ENCODE peak calls at places on chromosomes 6 and 20, in six cellular contexts. Q, T, S, G, B and E are unnamed samples.

GRCh38 chr6:143123081-143123480 is 62.4 kb downstream of the AIG1 start:
- DNase-seq in Q (no peak), T (no peak), S (no peak), G (no peak), B (no peak), E (no peak)

GRCh38 chr6:120489941-120490340 is 844.3 kb downstream of the TBC1D32 start:
- DNase-seq in Q (no peak), T (no peak), S (no peak), G (no peak), B (no peak), E (no peak)

GRCh38 chr6:130385059-130385695 is 19.4 kb downstream of the TMEM200A start:
- DNase-seq in Q (no peak), T (no peak), S (no peak), G (no peak), B (no peak), E (no peak)

GRCh38 chr20:51345601-51346101 is 196.9 kb downstream of the NFATC2 start:
- DNase-seq in Q (no peak), T (peak), S (no peak), G (no peak), B (no peak), E (no peak)

GRCh38 chr6:117906905-117907599 is at the start of gene SLC35F1:
- DNase-seq in Q (no peak), T (peak), S (peak), G (peak), B (peak), E (peak)

GRCh38 chr6:115474443-115475041 is 586.1 kb downstream of the FRK start:
- DNase-seq in Q (no peak), T (no peak), S (no peak), G (no peak), B (no peak), E (no peak)

GRCh38 chr20:47228654-47229053 is 127.8 kb downstream of the ZMYND8 start:
- DNase-seq in Q (no peak), T (no peak), S (no peak), G (peak), B (no peak), E (no peak)

GRCh38 chr6:43992126-43992663 is 135.1 kb downstream of the MRPL14 start:
- DNase-seq in Q (no peak), T (no peak), S (no peak), G (no peak), B (no peak), E (no peak)

GRCh38 chr6:113338610-113339009 is 518.5 kb upstream of the MARCKS start:
- DNase-seq in Q (no peak), T (no peak), S (no peak), G (no peak), B (no peak), E (no peak)

GRCh38 chr6:170081556-170081955 is 209.3 kb downstream of the DLL1 start:
- DNase-seq in Q (no peak), T (no peak), S (no peak), G (no peak), B (no peak), E (no peak)

GRCh38 chr6:41200296-41200900 is 551 bp downstream of the TREML2 start:
- DNase-seq in Q (no peak), T (no peak), S (no peak), G (no peak), B (peak), E (no peak)

GRCh38 chr20:37552415-37552814 is 24.7 kb upstream of the BLCAP start:
- DNase-seq in Q (no peak), T (no peak), S (no peak), G (no peak), B (no peak), E (no peak)

GRCh38 chr6:31113861-31114539 is 600 bp upstream of the PSORS1C1 start:
- DNase-seq in Q (no peak), T (peak), S (no peak), G (no peak), B (no peak), E (no peak)

GRCh38 chr6:9532621-9533557 is 882.0 kb downstream of the TFAP2A start:
- DNase-seq in Q (no peak), T (no peak), S (no peak), G (no peak), B (no peak), E (no peak)

GRCh38 chr6:132087391-132087790 is 136.2 kb upstream of the CCN2 start:
- DNase-seq in Q (no peak), T (peak), S (no peak), G (no peak), B (no peak), E (no peak)

GRCh38 chr20:37911838-37912273 is 8.9 kb downstream of the VSTM2L start:
- DNase-seq in Q (no peak), T (no peak), S (peak), G (peak), B (no peak), E (peak)

GRCh38 chr6:150741633-150742200 is 123.8 kb upstream of the MTHFD1L start:
- DNase-seq in Q (no peak), T (no peak), S (no peak), G (no peak), B (peak), E (no peak)

GRCh38 chr6:73107016-73107415 is 118.3 kb downstream of the KHDC1L start:
- DNase-seq in Q (no peak), T (no peak), S (no peak), G (no peak), B (no peak), E (no peak)

GRCh38 chr6:35737413-35738211 is 780 bp downstream of the ARMC12 start:
- DNase-seq in Q (no peak), T (peak), S (peak), G (no peak), B (peak), E (peak)